ENCODE peak calls at places on chromosome 12, in four cellular contexts. S is neural crest cell, P is HCT116, J is CD14-positive monocyte. M is an unnamed sample.

GRCh38 chr12:1606021-1606622 is 11.7 kb upstream of the FBXL14 start:
- DNase-seq in S (no peak), J (peak; percentile 92), P (peak; percentile 72), M (peak; percentile 69)

GRCh38 chr12:53102883-53103807 is at the start of gene SOAT2:
- DNase-seq in S (no peak), P (no peak), J (no peak), M (no peak)

GRCh38 chr12:58841058-58841798 is 79.1 kb downstream of the LRIG3 start:
- DNase-seq in S (no peak), J (no peak), P (no peak), M (no peak)

GRCh38 chr12:96248532-96248931 is 54.4 kb downstream of the ELK3 start:
- DNase-seq in P (no peak), S (no peak), J (no peak), M (no peak)

GRCh38 chr12:50186667-50187066 is 19.5 kb upstream of the CERS5 start:
- DNase-seq in J (no peak), S (no peak), P (no peak), M (no peak)

GRCh38 chr12:92136021-92136735 is 9.5 kb downstream of the BTG1 start:
- DNase-seq in P (no peak), S (no peak), J (no peak), M (no peak)

GRCh38 chr12:54352022-54352531 is 12.2 kb downstream of the GPR84 start:
- DNase-seq in S (peak; percentile 55), J (no peak), P (no peak), M (no peak)

GRCh38 chr12:72207094-72207493 is 65.1 kb upstream of the TRHDE start:
- DNase-seq in S (no peak), J (no peak), P (no peak), M (no peak)

GRCh38 chr12:92561543-92561899 is 141.3 kb upstream of the PLEKHG7 start:
- DNase-seq in J (no peak), S (no peak), P (no peak), M (no peak)

GRCh38 chr12:53506881-53507719 is at the start of gene NPFF:
- DNase-seq in J (no peak), P (no peak), S (no peak), M (no peak)

GRCh38 chr12:117279606-117280005 is 81.8 kb downstream of the NOS1 start:
- DNase-seq in P (no peak), J (no peak), S (no peak), M (no peak)

GRCh38 chr12:48815281-48816110 is 2.8 kb upstream of the CACNB3 start:
- DNase-seq in P (peak; percentile 49), S (peak; percentile 70), J (no peak), M (peak; percentile 63)

GRCh38 chr12:52582971-52583456 is 9.4 kb upstream of the KRT74 start:
- DNase-seq in S (peak; percentile 64), P (peak; percentile 36), J (no peak), M (peak; percentile 77)

DNA sequence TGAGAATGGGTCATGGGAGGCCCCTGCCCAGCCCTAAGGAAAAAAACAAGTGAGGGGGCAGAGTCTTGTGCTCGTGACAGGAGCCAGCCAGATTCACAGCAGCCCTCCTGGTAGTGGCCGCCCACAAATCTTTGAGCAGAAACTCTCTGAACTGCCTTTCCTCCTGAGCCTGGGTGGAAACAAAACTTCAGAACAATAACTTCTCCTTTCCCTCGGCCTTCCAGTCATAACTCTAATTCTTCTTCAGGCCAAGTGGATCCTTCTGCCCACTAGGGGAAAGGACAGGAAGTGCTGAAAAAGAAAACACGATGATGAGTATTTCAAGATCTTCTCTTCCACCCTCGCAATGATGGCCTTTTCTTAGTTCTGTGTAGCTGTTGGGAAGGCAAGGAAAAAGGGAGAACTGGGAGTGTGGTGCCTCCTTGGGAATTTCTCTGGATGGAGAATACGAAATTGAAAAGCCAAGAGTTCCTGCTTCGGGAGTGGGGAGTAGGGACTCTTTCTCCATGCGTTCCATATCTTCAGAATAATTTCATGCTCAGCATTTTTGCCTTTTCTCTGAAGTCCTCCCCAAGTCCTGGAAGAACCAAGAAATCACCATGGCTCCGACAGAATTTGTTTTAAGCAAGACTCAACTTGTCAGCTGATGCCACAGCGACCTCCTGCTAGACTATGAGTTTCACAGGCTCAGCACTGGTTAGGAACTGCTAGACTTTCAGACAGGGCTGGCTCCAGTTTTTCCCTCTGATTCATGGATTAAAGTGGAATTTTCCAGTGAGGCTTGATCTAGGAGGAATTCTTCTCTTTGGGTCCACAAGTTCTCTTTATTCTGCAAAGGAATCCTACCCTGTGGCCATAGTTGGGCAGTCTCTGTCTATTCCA is 188.9 kb downstream of the CAND1 start:
- DNase-seq in S (no peak), P (no peak), J (no peak), M (peak; percentile 12)
- TF ChIP-seq CTCF in S (peak; percentile 32), P (peak; percentile 46), J (peak; percentile 54), M (peak; percentile 13)

DNA sequence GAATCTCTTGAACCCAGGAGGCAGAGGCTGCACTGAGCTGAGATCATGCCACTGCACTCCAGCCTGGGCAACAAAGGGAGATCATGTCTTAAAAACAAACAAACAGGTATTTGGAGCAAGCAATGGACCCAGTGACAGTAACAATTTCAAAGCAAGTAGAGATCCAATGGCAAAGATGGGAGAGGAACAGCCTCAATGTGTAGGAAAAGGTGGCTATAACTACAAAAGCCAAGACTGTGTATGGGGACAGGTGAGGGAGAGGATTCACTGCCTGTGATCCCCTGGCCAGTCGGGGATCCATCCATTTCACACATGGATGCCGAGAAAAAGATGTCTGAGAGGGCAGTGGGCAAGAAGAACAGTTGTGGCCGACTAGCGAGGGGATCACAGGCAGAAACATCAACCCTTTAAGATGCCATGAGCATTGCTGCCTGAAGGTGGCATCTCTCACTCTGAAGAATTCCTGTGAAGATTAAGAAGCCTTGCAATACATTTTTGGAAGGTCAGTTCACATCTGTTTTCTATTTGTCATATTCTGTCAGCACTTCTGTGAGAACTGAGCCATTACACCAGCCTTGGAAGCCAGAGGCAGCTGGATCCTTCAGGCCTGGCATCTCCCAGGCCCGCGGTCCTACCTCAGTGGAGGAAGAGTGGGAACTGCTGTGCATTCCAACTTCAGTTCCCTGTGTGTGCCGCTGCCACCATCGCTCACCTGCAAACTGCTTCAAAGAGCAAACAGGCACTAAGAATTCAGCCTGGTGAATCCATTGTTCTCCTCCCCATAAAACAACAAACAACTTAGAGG is 54.5 kb upstream of the FRS2 start:
- DNase-seq in S (peak; percentile 25), J (no peak), P (peak; percentile 13), M (peak; percentile 30)
- TF ChIP-seq CTCF in S (peak; percentile 79), J (peak; percentile 51), P (peak; percentile 68), M (peak; percentile 29)

GRCh38 chr12:42962384-42962783 is 372.8 kb upstream of the PRICKLE1 start:
- DNase-seq in P (no peak), S (no peak), J (no peak), M (no peak)

GRCh38 chr12:42968426-42968825 is 378.9 kb upstream of the PRICKLE1 start:
- DNase-seq in S (no peak), J (no peak), P (no peak), M (no peak)

GRCh38 chr12:42963993-42964392 is 374.4 kb upstream of the PRICKLE1 start:
- DNase-seq in J (no peak), P (no peak), S (no peak), M (no peak)

GRCh38 chr12:42969357-42969756 is 379.8 kb upstream of the PRICKLE1 start:
- DNase-seq in J (no peak), P (no peak), S (no peak), M (no peak)

DNA sequence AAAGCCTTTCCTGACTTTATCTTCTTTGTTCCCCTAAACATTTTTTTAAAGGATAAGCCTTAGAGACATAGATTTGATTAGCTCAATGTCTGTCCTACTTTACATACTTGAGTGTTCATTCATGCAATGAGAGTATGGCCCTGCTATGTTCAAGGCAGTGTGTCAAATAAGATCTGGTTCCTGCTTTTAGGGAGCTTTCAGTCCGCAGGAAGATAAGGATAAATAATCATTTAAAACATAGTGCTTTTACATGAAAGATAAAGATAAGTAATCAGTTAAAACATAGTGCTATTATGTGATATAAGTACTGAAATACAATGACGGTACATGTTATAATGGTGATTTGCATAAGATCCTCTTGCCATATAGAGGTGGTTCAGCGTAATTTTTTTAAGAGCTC is 378.3 kb upstream of the PRICKLE1 start:
- DNase-seq in J (no peak), S (no peak), P (no peak), M (no peak)
- TF ChIP-seq CTCF in J (no peak), S (no peak), P (no peak), M (no peak)

GRCh38 chr12:94649349-94650142 is 811 bp downstream of the TMCC3 start:
- DNase-seq in J (peak; percentile 53), P (no peak), S (peak; percentile 41), M (peak; percentile 63)
- TF ChIP-seq CTCF in J (peak; percentile 69), P (peak; percentile 28), S (peak; percentile 58), M (peak; percentile 39)

DNA sequence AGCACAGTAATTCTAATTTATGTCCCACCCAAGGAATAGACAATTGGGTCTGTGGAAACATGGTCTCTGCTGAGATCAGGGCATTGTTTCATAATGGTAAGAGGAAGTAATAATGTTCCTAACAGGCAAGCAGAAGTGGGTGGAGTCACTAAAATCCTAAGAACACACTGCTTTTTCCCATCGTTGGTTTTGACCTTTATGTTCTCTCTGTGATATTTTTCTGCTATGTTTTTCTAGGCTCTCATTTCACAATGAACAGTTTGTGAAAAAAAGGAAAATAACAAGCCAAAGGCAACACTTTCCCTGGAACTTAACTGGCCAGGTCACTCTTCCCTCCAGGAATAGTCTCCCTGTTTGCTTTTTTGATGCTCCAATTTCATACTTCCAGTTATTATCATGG is 80.6 kb upstream of the OVCH1 start:
- DNase-seq in P (no peak), S (no peak), J (no peak), M (no peak)
- TF ChIP-seq CTCF in P (no peak), S (no peak), J (no peak), M (no peak)

GRCh38 chr12:103751171-103751570 is 89.9 kb downstream of the NT5DC3 start:
- DNase-seq in S (no peak), J (no peak), P (no peak), M (no peak)
- TF ChIP-seq CTCF in S (no peak), J (no peak), P (peak; percentile 38), M (no peak)

GRCh38 chr12:22684526-22685118 is 59.7 kb downstream of the ETNK1 start:
- DNase-seq in J (no peak), P (peak; percentile 22), S (no peak), M (no peak)
- TF ChIP-seq CTCF in J (peak; percentile 78), P (peak; percentile 78), S (peak; percentile 92), M (peak; percentile 55)